ENCODE peak calls at places on chromosomes 1 and 21, in nine cellular contexts. I, R, P, F, L, K, D, S and Y are unnamed samples.

GRCh38 chr1:221778125-221778524 is 36.2 kb upstream of the DUSP10 start:
- DNase-seq in I (no peak), R (no peak), P (no peak), F (peak), L (no peak), K (no peak), D (no peak), S (no peak), Y (no peak)

GRCh38 chr1:151325646-151326429 is 1.4 kb downstream of the PI4KB start:
- DNase-seq in I (no peak), R (no peak), P (peak), F (peak), L (no peak), K (no peak), D (no peak), S (no peak), Y (no peak)

GRCh38 chr1:54227091-54227602 is 27.2 kb downstream of the MRPL37 start:
- DNase-seq in I (peak), R (no peak), P (peak), F (peak), L (no peak), K (peak), D (no peak), S (no peak), Y (no peak)

GRCh38 chr1:198444792-198445191 is 95.7 kb downstream of the ATP6V1G3 start:
- DNase-seq in I (no peak), R (no peak), P (no peak), F (no peak), L (no peak), K (no peak), D (no peak), S (no peak), Y (no peak)

GRCh38 chr1:1198423-1199140 is 7.8 kb downstream of the TNFRSF18 start:
- DNase-seq in I (no peak), R (no peak), P (no peak), F (no peak), L (no peak), K (no peak), D (peak), S (no peak), Y (no peak)

GRCh38 chr1:229880271-229881170 is 186.5 kb upstream of the GALNT2 start:
- DNase-seq in I (no peak), R (peak), P (no peak), F (no peak), L (no peak), K (no peak), D (no peak), S (no peak), Y (no peak)

GRCh38 chr1:153597206-153597605 is 15.7 kb downstream of the S100A16 start:
- DNase-seq in I (no peak), R (no peak), P (peak), F (peak), L (no peak), K (no peak), D (no peak), S (no peak), Y (no peak)

GRCh38 chr1:205974712-205975111 is 28.5 kb downstream of the RAB7B start:
- DNase-seq in I (no peak), R (no peak), P (no peak), F (no peak), L (no peak), K (no peak), D (no peak), S (no peak), Y (no peak)

GRCh38 chr1:7220007-7220406 is 434.8 kb downstream of the CAMTA1 start:
- DNase-seq in I (no peak), R (no peak), P (no peak), F (no peak), L (no peak), K (no peak), D (no peak), S (no peak), Y (no peak)

GRCh38 chr21:39523930-39524329 is 72.2 kb downstream of the SH3BGR start:
- DNase-seq in I (no peak), R (no peak), P (no peak), F (no peak), L (no peak), K (no peak), D (no peak), S (no peak), Y (no peak)

GRCh38 chr1:197127513-197127912 is 19.0 kb downstream of the ASPM start:
- DNase-seq in I (no peak), R (no peak), P (no peak), F (no peak), L (no peak), K (no peak), D (no peak), S (no peak), Y (no peak)

GRCh38 chr1:77509051-77509492 is 173.4 kb downstream of the ZZZ3 start:
- DNase-seq in I (no peak), R (no peak), P (no peak), F (no peak), L (no peak), K (no peak), D (no peak), S (no peak), Y (no peak)

GRCh38 chr1:24743404-24744211 is 1.6 kb upstream of the CLIC4 start:
- DNase-seq in I (no peak), R (no peak), P (peak), F (no peak), L (no peak), K (no peak), D (no peak), S (no peak), Y (no peak)

GRCh38 chr1:209607102-209607794 is 23.7 kb downstream of the CAMK1G start:
- DNase-seq in I (no peak), R (no peak), P (no peak), F (no peak), L (no peak), K (no peak), D (no peak), S (no peak), Y (no peak)

GRCh38 chr1:33185541-33185940 is 3.7 kb upstream of the TRIM62 start:
- DNase-seq in I (no peak), R (no peak), P (no peak), F (no peak), L (no peak), K (no peak), D (no peak), S (no peak), Y (no peak)

GRCh38 chr1:88655685-88656299 is 28.3 kb upstream of the PKN2 start:
- DNase-seq in I (no peak), R (no peak), P (peak), F (peak), L (no peak), K (no peak), D (no peak), S (no peak), Y (no peak)

GRCh38 chr1:24641646-24642151 is 1.4 kb upstream of the SRRM1 start:
- DNase-seq in I (no peak), R (peak), P (peak), F (peak), L (peak), K (no peak), D (peak), S (no peak), Y (no peak)